ENCODE peak calls at places on chromosomes 1 and 21, in four cellular contexts. Y is aorta, A is fibroblast of mammary gland, D is AG09319. G is an unnamed sample.

GRCh38 chr1:84117868-84118267 is 26.2 kb upstream of the PRKACB start:
- DNase-seq in D (peak; percentile 25), Y (no peak), A (peak; percentile 61), G (no peak)

GRCh38 chr1:13517193-13517812 is 3.5 kb upstream of the LRRC38 start:
- DNase-seq in Y (no peak), A (peak; percentile 15), D (no peak), G (no peak)

GRCh38 chr1:221998781-221999180 is 256.9 kb upstream of the DUSP10 start:
- DNase-seq in A (no peak), D (no peak), Y (no peak), G (no peak)

GRCh38 chr21:38777521-38777920 is 28.2 kb upstream of the ETS2 start:
- DNase-seq in Y (no peak), A (no peak), D (no peak), G (no peak)

GRCh38 chr1:48671578-48671977 is 105.1 kb downstream of the BEND5 start:
- DNase-seq in D (no peak), Y (no peak), A (peak; percentile 66), G (no peak)

GRCh38 chr1:25550683-25551310 is 7.4 kb downstream of the LDLRAP1 start:
- DNase-seq in D (no peak), A (peak; percentile 13), Y (no peak), G (no peak)

GRCh38 chr1:243499248-243499647 is 243.4 kb downstream of the SDCCAG8 start:
- DNase-seq in A (no peak), Y (no peak), D (no peak), G (no peak)

GRCh38 chr21:43712268-43712942 is 6.5 kb upstream of the PDXK start:
- DNase-seq in D (no peak), Y (peak; percentile 83), A (no peak), G (no peak)

GRCh38 chr1:29878501-29878900 is 642.2 kb downstream of the PTPRU start:
- DNase-seq in A (no peak), Y (no peak), D (no peak), G (no peak)

GRCh38 chr1:2267051-2267830 is 39.1 kb downstream of the SKI start:
- DNase-seq in A (no peak), D (no peak), Y (no peak), G (no peak)

GRCh38 chr1:35053433-35053832 is 21.7 kb upstream of the ZMYM6 start:
- DNase-seq in A (no peak), D (no peak), Y (no peak), G (no peak)

GRCh38 chr1:78511334-78511733 is 20.6 kb downstream of the PTGFR start:
- DNase-seq in D (no peak), Y (no peak), A (no peak), G (no peak)

GRCh38 chr1:98126740-98127139 is 205.9 kb upstream of the DPYD start:
- DNase-seq in D (no peak), Y (no peak), A (no peak), G (no peak)

GRCh38 chr1:176692431-176692830 is 229.5 kb downstream of the PAPPA2 start:
- DNase-seq in A (no peak), Y (no peak), D (no peak), G (no peak)

GRCh38 chr1:227893696-227894305 is 53.9 kb downstream of the WNT9A start:
- DNase-seq in D (no peak), A (no peak), Y (peak; percentile 33), G (peak; percentile 6)

GRCh38 chr1:93878889-93879586 is at the start of gene DNTTIP2:
- DNase-seq in A (peak; percentile 88), D (peak; percentile 63), Y (peak; percentile 97), G (peak; percentile 91)

GRCh38 chr1:175572932-175573871 is 170.2 kb downstream of the TNR start:
- DNase-seq in Y (no peak), D (no peak), A (no peak), G (no peak)

GRCh38 chr1:175824079-175824478 is 80.7 kb upstream of the TNR start:
- DNase-seq in D (no peak), Y (no peak), A (peak; percentile 7), G (peak; percentile 1)

GRCh38 chr1:30085814-30086770 is 637.3 kb downstream of the MATN1 start:
- DNase-seq in Y (peak; percentile 92), A (peak; percentile 17), D (no peak), G (peak; percentile 20)

GRCh38 chr1:58035523-58035922 is 511.0 kb downstream of the OMA1 start:
- DNase-seq in D (no peak), Y (no peak), A (peak; percentile 30), G (no peak)

GRCh38 chr1:94863297-94863911 is 43.2 kb downstream of the SLC44A3 start:
- DNase-seq in A (peak; percentile 75), Y (no peak), D (no peak), G (no peak)

GRCh38 chr1:67590329-67590728 is 94.7 kb upstream of the GADD45A start:
- DNase-seq in A (peak; percentile 25), D (no peak), Y (no peak), G (no peak)

GRCh38 chr1:46522184-46522968 is 29.1 kb downstream of the KNCN start:
- DNase-seq in Y (peak; percentile 82), D (peak; percentile 35), A (peak; percentile 83), G (peak; percentile 78)

GRCh38 chr1:32413507-32414185 is 19.4 kb upstream of the BSDC1 start:
- DNase-seq in Y (no peak), D (peak; percentile 16), A (peak; percentile 66), G (peak; percentile 67)

GRCh38 chr21:25039461-25040380 is 567.6 kb downstream of the MRPL39 start:
- DNase-seq in A (peak; percentile 5), Y (no peak), D (no peak), G (no peak)

GRCh38 chr1:4701276-4701675 is 46.9 kb downstream of the AJAP1 start:
- DNase-seq in D (no peak), A (no peak), Y (no peak), G (no peak)

GRCh38 chr1:192453360-192454045 is 122.1 kb upstream of the RGS1 start:
- DNase-seq in A (no peak), Y (no peak), D (no peak), G (no peak)

GRCh38 chr1:186715887-186716809 is 35.9 kb upstream of the PTGS2 start:
- DNase-seq in D (peak; percentile 20), Y (no peak), A (peak; percentile 30), G (no peak)

GRCh38 chr21:9758141-9758540 is 763.2 kb upstream of the TPTE start:
- DNase-seq in Y (no peak), D (no peak), A (no peak), G (no peak)